ENCODE peak calls at places on chromosomes 13 and 19, in six cellular contexts. U, Q, G, W, J and S are unnamed samples.

GRCh38 chr13:95564948-95565347 is 12.4 kb downstream of the CLDN10 start:
- DNase-seq in Q (no peak), G (no peak), J (peak), U (no peak), W (no peak), S (no peak)

GRCh38 chr13:21800847-21801616 is 130.2 kb downstream of the FGF9 start:
- DNase-seq in J (peak), W (no peak), U (no peak), G (no peak), Q (no peak), S (no peak)

GRCh38 chr19:28971513-28971912 is 241.4 kb downstream of the UQCRFS1 start:
- DNase-seq in J (no peak), W (no peak), U (no peak), G (no peak), Q (no peak), S (no peak)

GRCh38 chr19:29576761-29577661 is 29.1 kb upstream of the POP4 start:
- DNase-seq in G (no peak), U (no peak), J (no peak), Q (no peak), W (no peak), S (no peak)

GRCh38 chr13:105655046-105655445 is 880.4 kb downstream of the EFNB2 start:
- DNase-seq in G (no peak), W (no peak), U (no peak), Q (no peak), J (peak), S (no peak)

GRCh38 chr13:111512707-111513106 is 192.3 kb downstream of the TEX29 start:
- DNase-seq in J (no peak), G (no peak), W (no peak), U (no peak), Q (no peak), S (no peak)

GRCh38 chr13:48653074-48654054 is at the start of gene CYSLTR2:
- DNase-seq in J (no peak), W (no peak), G (peak), U (no peak), Q (no peak), S (no peak)

GRCh38 chr13:43422061-43422460 is 364.7 kb downstream of the ENOX1 start:
- DNase-seq in W (no peak), U (no peak), G (no peak), Q (no peak), J (no peak), S (no peak)

GRCh38 chr19:58367698-58368454 is 5.3 kb upstream of the ZNF497 start:
- DNase-seq in J (no peak), Q (no peak), G (no peak), U (no peak), W (no peak), S (no peak)

GRCh38 chr13:101817898-101818297 is 365.4 kb downstream of the ITGBL1 start:
- DNase-seq in Q (no peak), J (no peak), W (no peak), U (no peak), G (no peak), S (no peak)

GRCh38 chr19:2503521-2504109 is 27.7 kb downstream of the GADD45B start:
- DNase-seq in J (peak), W (no peak), G (peak), Q (no peak), U (no peak), S (no peak)

GRCh38 chr13:113158946-113159345 is 498 bp downstream of the PROZ start:
- DNase-seq in G (no peak), Q (no peak), W (no peak), J (no peak), U (no peak), S (no peak)

GRCh38 chr19:16584825-16585801 is 12.9 kb upstream of the SLC35E1 start:
- DNase-seq in Q (no peak), W (no peak), J (no peak), U (no peak), G (no peak), S (no peak)

GRCh38 chr19:7442423-7442822 is 46.4 kb downstream of the PEX11G start:
- DNase-seq in G (no peak), U (no peak), J (no peak), Q (no peak), W (peak), S (no peak)

GRCh38 chr13:73513751-73514150 is 454.9 kb downstream of the KLF5 start:
- DNase-seq in G (no peak), W (no peak), J (no peak), U (no peak), Q (no peak), S (no peak)

GRCh38 chr19:35673121-35673804 is 6.9 kb downstream of the UPK1A start:
- DNase-seq in U (peak), G (no peak), Q (peak), J (no peak), W (peak), S (no peak)

GRCh38 chr19:34957830-34958751 is 5.9 kb downstream of the ZNF792 start:
- DNase-seq in Q (no peak), G (no peak), W (no peak), U (no peak), J (no peak), S (no peak)

GRCh38 chr19:40588110-40588854 is 11.6 kb downstream of the SHKBP1 start:
- DNase-seq in W (no peak), U (no peak), G (no peak), Q (no peak), J (no peak), S (no peak)

GRCh38 chr13:49292742-49293498 is 45.2 kb downstream of the CDADC1 start:
- DNase-seq in U (peak), J (no peak), Q (no peak), W (peak), G (no peak), S (peak)

GRCh38 chr19:6057651-6058365 is 52.5 kb downstream of the RFX2 start:
- DNase-seq in Q (no peak), J (no peak), W (no peak), G (no peak), U (peak), S (no peak)

GRCh38 chr19:17869114-17869608 is 2.6 kb upstream of the SLC5A5 start:
- DNase-seq in U (no peak), W (no peak), G (no peak), J (no peak), Q (no peak), S (no peak)

GRCh38 chr13:114146629-114147028 is 14.2 kb upstream of the RASA3 start:
- DNase-seq in G (no peak), J (no peak), Q (no peak), W (no peak), U (peak), S (no peak)

GRCh38 chr13:74868044-74868443 is 613.9 kb downstream of the TBC1D4 start:
- DNase-seq in G (no peak), Q (no peak), U (no peak), W (no peak), J (peak), S (no peak)

GRCh38 chr19:13401388-13401787 is 104.9 kb downstream of the CACNA1A start:
- DNase-seq in Q (no peak), G (no peak), J (peak), W (no peak), U (no peak), S (no peak)

GRCh38 chr13:21010621-21011020 is 50.8 kb downstream of the LATS2 start:
- DNase-seq in J (peak), U (no peak), G (no peak), Q (no peak), W (no peak), S (no peak)

GRCh38 chr19:49567722-49568454 is 12.5 kb downstream of the NOSIP start:
- DNase-seq in U (no peak), J (peak), W (no peak), Q (no peak), G (peak), S (no peak)

GRCh38 chr19:13093407-13094284 is 9.0 kb downstream of the LYL1 start:
- DNase-seq in Q (peak), W (peak), U (peak), G (peak), J (peak), S (peak)

GRCh38 chr13:93307651-93308050 is 81.0 kb downstream of the GPC6 start:
- DNase-seq in W (no peak), Q (no peak), G (no peak), J (no peak), U (no peak), S (no peak)

GRCh38 chr19:38735257-38735686 is 9.0 kb downstream of the CAPN12 start:
- DNase-seq in J (peak), W (peak), G (peak), U (peak), Q (peak), S (no peak)

GRCh38 chr13:113170503-113170902 is 12.1 kb downstream of the PROZ start:
- DNase-seq in W (no peak), J (no peak), Q (no peak), U (no peak), G (no peak), S (no peak)

GRCh38 chr13:80547885-80548284 is 207.0 kb upstream of the SPRY2 start:
- DNase-seq in W (no peak), G (no peak), Q (no peak), U (no peak), J (no peak), S (no peak)

GRCh38 chr19:53657778-53658177 is 26.0 kb downstream of the DPRX start:
- DNase-seq in W (no peak), J (no peak), U (no peak), G (no peak), Q (no peak), S (no peak)

GRCh38 chr13:24997367-24997967 is 98.5 kb upstream of the PABPC3 start:
- DNase-seq in W (no peak), Q (no peak), U (no peak), G (no peak), J (peak), S (no peak)

GRCh38 chr13:113748101-113748861 is 10.7 kb upstream of the TMEM255B start:
- DNase-seq in Q (peak), G (no peak), U (peak), J (no peak), W (no peak), S (no peak)

GRCh38 chr19:48991823-48992570 is 1.1 kb downstream of the GYS1 start:
- DNase-seq in J (peak), W (peak), Q (no peak), G (no peak), U (peak), S (no peak)

GRCh38 chr13:58478858-58479257 is 847.3 kb downstream of the PCDH17 start:
- DNase-seq in G (no peak), J (no peak), W (no peak), Q (no peak), U (no peak), S (no peak)

GRCh38 chr13:23794267-23795161 is 94.7 kb downstream of the MIPEP start:
- DNase-seq in U (no peak), Q (no peak), G (no peak), J (peak), W (no peak), S (no peak)

GRCh38 chr19:41706741-41707501 is 1.5 kb upstream of the CEACAM5 start:
- DNase-seq in Q (peak), U (peak), J (peak), W (peak), G (peak), S (peak)

GRCh38 chr13:98158172-98158907 is 15.4 kb downstream of the FARP1 start:
- DNase-seq in J (no peak), Q (no peak), W (peak), U (no peak), G (no peak), S (no peak)

GRCh38 chr13:98157609-98158008 is 14.7 kb downstream of the FARP1 start:
- DNase-seq in G (no peak), W (no peak), Q (no peak), U (no peak), J (no peak), S (no peak)

GRCh38 chr13:98156259-98156658 is 13.4 kb downstream of the FARP1 start:
- DNase-seq in W (no peak), G (no peak), J (no peak), Q (no peak), U (no peak), S (no peak)

GRCh38 chr13:98157188-98157587 is 14.3 kb downstream of the FARP1 start:
- DNase-seq in G (no peak), W (no peak), U (no peak), Q (no peak), J (no peak), S (no peak)

GRCh38 chr13:98155475-98156111 is 12.7 kb downstream of the FARP1 start:
- DNase-seq in U (no peak), J (peak), G (no peak), W (peak), Q (no peak), S (no peak)
- H3K27ac ChIP-seq in U (no peak), J (no peak), G (no peak), W (no peak), Q (no peak), S (no peak)

GRCh38 chr19:46191972-46192371 is 37.6 kb upstream of the IGFL1 start:
- DNase-seq in U (no peak), G (no peak), W (no peak), J (no peak), Q (no peak), S (no peak)

GRCh38 chr19:46190489-46190888 is 39.1 kb upstream of the IGFL1 start:
- DNase-seq in J (no peak), G (no peak), U (no peak), W (no peak), Q (no peak), S (no peak)

GRCh38 chr19:46191356-46191755 is 38.2 kb upstream of the IGFL1 start:
- DNase-seq in Q (no peak), U (no peak), J (no peak), G (no peak), W (no peak), S (no peak)

GRCh38 chr19:46192990-46193650 is 36.4 kb upstream of the IGFL1 start:
- DNase-seq in U (no peak), J (peak), G (no peak), Q (no peak), W (no peak), S (no peak)

DNA sequence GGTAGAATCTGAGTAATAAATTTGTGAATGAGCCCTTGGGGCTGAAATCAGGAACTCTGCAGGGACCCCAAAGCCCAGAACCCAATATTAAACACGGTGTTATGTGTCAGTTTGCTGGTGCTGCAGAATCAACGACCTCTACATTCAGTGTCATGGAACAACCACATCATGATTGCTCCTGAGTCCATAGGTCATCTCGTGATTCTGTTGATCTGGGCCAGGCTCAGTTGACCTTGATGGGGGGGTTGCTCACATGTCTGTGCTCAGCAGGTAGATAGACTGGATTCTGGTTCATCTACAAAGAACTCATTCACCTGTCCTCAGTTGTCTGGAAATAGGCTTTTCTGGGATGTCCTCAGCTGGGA is 39.6 kb upstream of the IGFL1 start:
- DNase-seq in G (no peak), J (no peak), W (no peak), U (no peak), Q (no peak), S (no peak)
- H3K27ac ChIP-seq in G (no peak), J (no peak), W (no peak), U (no peak), Q (no peak), S (no peak)

DNA sequence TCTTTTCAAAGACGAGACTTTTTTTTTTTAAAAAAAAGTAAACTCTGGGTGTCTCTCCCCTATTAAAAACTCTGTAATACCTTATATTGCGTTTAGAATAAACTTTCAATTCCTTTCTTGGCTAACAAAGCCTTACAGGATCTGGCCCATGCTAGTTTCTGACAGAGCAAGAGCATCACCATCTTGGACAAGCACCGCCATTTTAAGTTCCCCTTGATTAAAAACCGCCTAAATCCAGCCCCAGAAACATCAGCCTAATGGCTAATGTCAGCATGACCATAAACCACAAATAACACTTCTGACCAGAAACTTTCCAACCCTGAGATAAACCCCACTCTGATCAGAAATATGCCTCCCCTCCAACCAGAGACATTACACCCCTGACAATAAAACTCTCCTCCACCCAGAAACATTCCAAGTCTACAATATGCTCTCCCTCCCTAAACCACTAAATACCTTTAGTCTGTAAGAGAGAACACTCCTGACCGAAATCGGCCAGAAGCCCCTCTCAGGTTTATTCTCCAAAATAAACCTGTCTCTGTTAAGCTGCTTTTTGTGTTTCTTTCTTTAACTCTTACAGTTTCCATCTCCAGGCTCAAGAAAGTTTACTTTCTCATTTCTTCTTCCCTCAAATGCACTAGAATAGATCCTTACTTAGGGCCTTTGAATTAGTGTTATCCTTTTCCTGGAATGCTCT is 1.6 kb upstream of the AKAP11 start:
- DNase-seq in W (no peak), Q (no peak), J (no peak), G (no peak), U (no peak), S (no peak)
- H3K27ac ChIP-seq in W (no peak), Q (no peak), J (no peak), G (peak), U (no peak), S (no peak)

DNA sequence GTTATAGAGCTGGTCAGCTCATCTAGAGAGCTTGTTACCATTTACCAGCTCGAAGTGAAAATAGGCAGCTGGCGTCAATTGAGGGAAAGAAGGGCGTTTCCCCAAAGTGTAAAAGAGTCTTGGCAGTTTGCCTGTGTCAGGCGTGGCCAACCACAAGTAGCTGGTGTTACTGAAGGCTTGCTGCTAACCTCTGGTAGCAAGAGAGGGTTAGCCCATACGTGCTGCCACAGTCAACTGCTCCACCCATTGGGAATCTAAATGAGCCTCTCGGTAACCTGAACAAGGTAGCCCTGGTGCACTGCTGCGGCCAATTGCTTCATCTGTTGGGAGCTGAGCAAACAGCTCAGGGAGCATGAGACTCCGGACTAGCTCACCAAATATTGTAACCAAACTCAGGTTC is 314.9 kb upstream of the SLITRK5 start:
- DNase-seq in Q (no peak), J (no peak), W (no peak), G (no peak), U (no peak), S (no peak)
- H3K27ac ChIP-seq in Q (no peak), J (no peak), W (no peak), G (no peak), U (no peak), S (no peak)

DNA sequence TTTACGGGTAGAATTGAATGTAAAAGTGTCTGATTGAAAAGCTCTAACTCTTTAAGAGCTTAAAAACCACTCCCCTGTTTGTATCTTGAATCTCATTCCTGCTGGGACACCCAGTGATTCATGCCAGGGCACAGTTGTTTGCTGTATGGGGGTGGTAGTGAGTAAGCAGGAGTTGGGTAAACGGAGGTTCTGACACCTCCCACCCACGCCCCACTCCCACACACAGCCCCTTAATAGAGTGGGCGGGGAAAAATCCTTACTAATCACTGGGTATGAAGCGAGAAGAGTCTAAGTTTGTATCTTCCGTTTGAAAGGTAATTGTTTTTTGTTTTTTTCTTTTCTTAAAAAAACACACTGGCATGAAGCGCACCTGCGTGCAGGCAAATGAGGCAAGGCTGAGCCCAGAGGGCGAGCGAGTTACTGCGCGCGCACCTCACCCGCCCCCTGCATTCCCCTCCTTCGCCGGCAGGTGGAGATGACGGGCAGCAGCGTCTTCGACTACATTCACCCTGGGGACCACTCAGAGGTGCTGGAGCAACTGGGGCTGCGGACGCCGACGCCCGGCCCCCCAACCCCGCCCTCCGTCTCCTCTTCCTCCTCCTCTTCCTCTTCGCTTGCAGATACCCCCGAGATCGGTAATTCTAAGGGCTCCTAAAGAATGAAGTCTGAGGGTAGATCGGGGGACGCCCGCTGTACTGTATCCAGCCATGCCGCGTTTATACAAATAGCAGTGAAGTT is 12.8 kb downstream of the TMEM160 start:
- DNase-seq in U (peak), Q (peak), W (peak), J (peak), G (peak), S (peak)
- H3K27ac ChIP-seq in U (no peak), Q (peak), W (peak), J (peak), G (no peak), S (no peak)